ENCODE peak calls at places on chromosomes 2 and 18, in eight cellular contexts. One of them, this sample, is unnamed.

GRCh38 chr2:64056021-64056420 is 36.8 kb upstream of the VPS54 start:
- DNase-seq in GM23338: no peak
- DNase-seq in K562: no peak
- DNase-seq in HepG2: no peak
- DNase-seq in H1: no peak
- DNase-seq in HCT116: no peak
- DNase-seq in endothelial cell of umbilical vein: no peak
- DNase-seq in GM12878: no peak
- DNase-seq in this sample: no peak

GRCh38 chr2:210617732-210618330 is 61.4 kb downstream of the CPS1 start:
- DNase-seq in GM23338: peak; percentile 69
- DNase-seq in K562: peak; percentile 18
- DNase-seq in HepG2: peak; percentile 64
- DNase-seq in H1: no peak
- DNase-seq in HCT116: peak; percentile 12
- DNase-seq in endothelial cell of umbilical vein: peak; percentile 37
- DNase-seq in GM12878: no peak
- DNase-seq in this sample: peak; percentile 81

GRCh38 chr2:10834300-10834699 is 21.7 kb upstream of the PDIA6 start:
- DNase-seq in GM23338: no peak
- DNase-seq in K562: no peak
- DNase-seq in HepG2: no peak
- DNase-seq in H1: no peak
- DNase-seq in HCT116: no peak
- DNase-seq in endothelial cell of umbilical vein: no peak
- DNase-seq in GM12878: no peak
- DNase-seq in this sample: no peak

GRCh38 chr18:69755041-69755440 is 192.6 kb downstream of the CD226 start:
- DNase-seq in GM23338: no peak
- DNase-seq in K562: no peak
- DNase-seq in HepG2: no peak
- DNase-seq in H1: no peak
- DNase-seq in HCT116: no peak
- DNase-seq in endothelial cell of umbilical vein: no peak
- DNase-seq in GM12878: no peak
- DNase-seq in this sample: no peak

GRCh38 chr2:127423476-127423840 is 5.2 kb downstream of the PROC start:
- DNase-seq in GM23338: peak; percentile 53
- DNase-seq in K562: no peak
- DNase-seq in HepG2: no peak
- DNase-seq in H1: no peak
- DNase-seq in HCT116: no peak
- DNase-seq in endothelial cell of umbilical vein: no peak
- DNase-seq in GM12878: no peak
- DNase-seq in this sample: no peak

GRCh38 chr2:199956062-199956380 is 639 bp downstream of the MAIP1 start:
- DNase-seq in GM23338: no peak
- DNase-seq in K562: no peak
- DNase-seq in HepG2: no peak
- DNase-seq in H1: no peak
- DNase-seq in HCT116: no peak
- DNase-seq in endothelial cell of umbilical vein: no peak
- DNase-seq in GM12878: no peak
- DNase-seq in this sample: no peak

GRCh38 chr2:46097714-46098480 is 199.3 kb upstream of the EPAS1 start:
- DNase-seq in GM23338: no peak
- DNase-seq in K562: no peak
- DNase-seq in HepG2: peak; percentile 40
- DNase-seq in H1: no peak
- DNase-seq in HCT116: peak; percentile 24
- DNase-seq in endothelial cell of umbilical vein: peak; percentile 96
- DNase-seq in GM12878: no peak
- DNase-seq in this sample: peak; percentile 28

GRCh38 chr2:40120021-40120420 is 331.9 kb downstream of the SLC8A1 start:
- DNase-seq in GM23338: no peak
- DNase-seq in K562: no peak
- DNase-seq in HepG2: no peak
- DNase-seq in H1: no peak
- DNase-seq in HCT116: no peak
- DNase-seq in endothelial cell of umbilical vein: no peak
- DNase-seq in GM12878: no peak
- DNase-seq in this sample: no peak

DNA sequence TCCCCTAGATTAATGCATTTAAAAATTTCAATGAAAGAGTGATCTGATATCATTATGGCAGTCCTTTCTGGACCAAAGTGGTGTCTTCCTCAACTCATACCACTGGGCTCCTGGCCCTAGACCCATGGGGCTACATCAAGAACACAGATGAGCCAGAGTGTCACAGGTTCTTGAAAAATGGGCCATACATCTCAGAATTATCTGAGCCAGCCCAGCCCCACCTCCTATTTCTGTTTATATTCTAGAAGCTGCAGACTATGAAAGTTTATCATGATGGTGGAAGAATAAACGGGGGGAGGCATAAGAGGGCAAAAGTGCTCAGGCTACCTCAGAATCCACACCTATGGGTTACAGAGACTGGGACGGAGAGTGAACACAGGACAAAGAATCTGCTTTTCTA is 120.6 kb upstream of the TACR1 start:
- DNase-seq in GM23338: no peak
- DNase-seq in K562: no peak
- DNase-seq in HepG2: no peak
- DNase-seq in H1: no peak
- DNase-seq in HCT116: no peak
- DNase-seq in endothelial cell of umbilical vein: no peak
- DNase-seq in GM12878: no peak
- DNase-seq in this sample: no peak
- H3K27ac ChIP-seq in GM23338: no peak overlapping the region
- H3K27ac ChIP-seq in K562: no peak overlapping the region
- H3K27ac ChIP-seq in HepG2: no peak overlapping the region
- H3K27ac ChIP-seq in H1: no peak overlapping the region
- H3K27ac ChIP-seq in HCT116: no peak overlapping the region
- H3K27ac ChIP-seq in endothelial cell of umbilical vein: no peak overlapping the region
- H3K27ac ChIP-seq in GM12878: no peak overlapping the region
- H3K27ac ChIP-seq in this sample: no peak overlapping the region

DNA sequence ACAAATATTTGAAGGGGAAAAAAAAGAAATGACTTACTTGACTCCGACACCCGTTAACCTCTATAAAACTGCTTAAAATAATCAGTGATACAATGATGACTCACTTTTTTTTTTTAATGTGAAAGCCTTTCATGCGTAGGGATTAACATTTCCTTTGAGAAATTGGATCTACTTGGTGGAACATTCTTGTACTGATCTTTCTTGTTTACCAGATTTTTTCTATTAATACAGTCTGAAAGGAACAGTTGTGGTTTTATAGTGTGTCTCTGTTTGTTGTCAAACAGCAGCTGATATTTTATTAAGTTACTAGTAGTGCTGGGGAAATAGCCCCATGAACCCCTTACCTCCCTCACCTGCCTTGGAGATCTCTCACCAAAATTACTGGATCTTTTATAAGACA is 40.2 kb upstream of the NEB start:
- DNase-seq in GM23338: no peak
- DNase-seq in K562: no peak
- DNase-seq in HepG2: no peak
- DNase-seq in H1: no peak
- DNase-seq in HCT116: peak; percentile 13
- DNase-seq in endothelial cell of umbilical vein: peak; percentile 67
- DNase-seq in GM12878: no peak
- DNase-seq in this sample: no peak
- TF ChIP-seq POLR2AphosphoS5 in GM23338: no peak
- TF ChIP-seq POLR2AphosphoS5 in K562: no peak
- TF ChIP-seq POLR2AphosphoS5 in HepG2: no peak
- TF ChIP-seq POLR2AphosphoS5 in H1: no peak
- TF ChIP-seq POLR2AphosphoS5 in HCT116: no peak
- TF ChIP-seq POLR2AphosphoS5 in endothelial cell of umbilical vein: no peak
- TF ChIP-seq POLR2AphosphoS5 in GM12878: no peak
- TF ChIP-seq POLR2AphosphoS5 in this sample: no peak

GRCh38 chr2:101386599-101387150 is 628 bp downstream of the CREG2 start:
- DNase-seq in GM23338: peak; percentile 49
- DNase-seq in K562: no peak
- DNase-seq in HepG2: no peak
- DNase-seq in H1: no peak
- DNase-seq in HCT116: no peak
- DNase-seq in endothelial cell of umbilical vein: no peak
- DNase-seq in GM12878: no peak
- DNase-seq in this sample: no peak
- TF ChIP-seq EZH2 in GM23338: no peak
- TF ChIP-seq EZH2 in K562: no peak
- TF ChIP-seq EZH2 in HepG2: peak; percentile 53
- TF ChIP-seq EZH2 in H1: peak; percentile 58
- TF ChIP-seq EZH2 in HCT116: no peak
- TF ChIP-seq EZH2 in endothelial cell of umbilical vein: no peak
- TF ChIP-seq EZH2 in GM12878: no peak
- TF ChIP-seq EZH2 in this sample: no peak

GRCh38 chr2:120941571-120941970 is 205.9 kb downstream of the GLI2 start:
- DNase-seq in GM23338: no peak
- DNase-seq in K562: no peak
- DNase-seq in HepG2: no peak
- DNase-seq in H1: no peak
- DNase-seq in HCT116: no peak
- DNase-seq in endothelial cell of umbilical vein: no peak
- DNase-seq in GM12878: no peak
- DNase-seq in this sample: no peak
- H3K27ac ChIP-seq in GM23338: no peak overlapping the region
- H3K27ac ChIP-seq in K562: no peak overlapping the region
- H3K27ac ChIP-seq in HepG2: no peak overlapping the region
- H3K27ac ChIP-seq in H1: no peak overlapping the region
- H3K27ac ChIP-seq in HCT116: no peak overlapping the region
- H3K27ac ChIP-seq in endothelial cell of umbilical vein: no peak overlapping the region
- H3K27ac ChIP-seq in GM12878: no peak overlapping the region
- H3K27ac ChIP-seq in this sample: peak overlapping the region; percentile 48

GRCh38 chr18:23229472-23229871 is 94.2 kb downstream of the CABLES1 start:
- DNase-seq in GM23338: no peak
- DNase-seq in K562: no peak
- DNase-seq in HepG2: no peak
- DNase-seq in H1: no peak
- DNase-seq in HCT116: no peak
- DNase-seq in endothelial cell of umbilical vein: no peak
- DNase-seq in GM12878: no peak
- DNase-seq in this sample: peak; percentile 22

GRCh38 chr18:23228102-23229051 is 93.1 kb downstream of the CABLES1 start:
- DNase-seq in GM23338: no peak
- DNase-seq in K562: no peak
- DNase-seq in HepG2: no peak
- DNase-seq in H1: no peak
- DNase-seq in HCT116: no peak
- DNase-seq in endothelial cell of umbilical vein: peak; percentile 65
- DNase-seq in GM12878: peak; percentile 82
- DNase-seq in this sample: no peak

GRCh38 chr18:23231340-23232021 is 96.2 kb downstream of the CABLES1 start:
- DNase-seq in GM23338: no peak
- DNase-seq in K562: no peak
- DNase-seq in HepG2: no peak
- DNase-seq in H1: no peak
- DNase-seq in HCT116: no peak
- DNase-seq in endothelial cell of umbilical vein: peak; percentile 97
- DNase-seq in GM12878: peak; percentile 99
- DNase-seq in this sample: no peak

GRCh38 chr18:23232331-23232730 is 97.0 kb downstream of the CABLES1 start:
- DNase-seq in GM23338: no peak
- DNase-seq in K562: no peak
- DNase-seq in HepG2: no peak
- DNase-seq in H1: no peak
- DNase-seq in HCT116: no peak
- DNase-seq in endothelial cell of umbilical vein: no peak
- DNase-seq in GM12878: peak; percentile 54
- DNase-seq in this sample: no peak

GRCh38 chr18:23230688-23231087 is 95.4 kb downstream of the CABLES1 start:
- DNase-seq in GM23338: no peak
- DNase-seq in K562: no peak
- DNase-seq in HepG2: no peak
- DNase-seq in H1: no peak
- DNase-seq in HCT116: no peak
- DNase-seq in endothelial cell of umbilical vein: no peak
- DNase-seq in GM12878: no peak
- DNase-seq in this sample: no peak
- TF ChIP-seq POLR2AphosphoS5 in GM23338: no peak
- TF ChIP-seq POLR2AphosphoS5 in K562: no peak
- TF ChIP-seq POLR2AphosphoS5 in HepG2: no peak
- TF ChIP-seq POLR2AphosphoS5 in H1: no peak
- TF ChIP-seq POLR2AphosphoS5 in HCT116: no peak
- TF ChIP-seq POLR2AphosphoS5 in endothelial cell of umbilical vein: no peak
- TF ChIP-seq POLR2AphosphoS5 in GM12878: no peak
- TF ChIP-seq POLR2AphosphoS5 in this sample: no peak

DNA sequence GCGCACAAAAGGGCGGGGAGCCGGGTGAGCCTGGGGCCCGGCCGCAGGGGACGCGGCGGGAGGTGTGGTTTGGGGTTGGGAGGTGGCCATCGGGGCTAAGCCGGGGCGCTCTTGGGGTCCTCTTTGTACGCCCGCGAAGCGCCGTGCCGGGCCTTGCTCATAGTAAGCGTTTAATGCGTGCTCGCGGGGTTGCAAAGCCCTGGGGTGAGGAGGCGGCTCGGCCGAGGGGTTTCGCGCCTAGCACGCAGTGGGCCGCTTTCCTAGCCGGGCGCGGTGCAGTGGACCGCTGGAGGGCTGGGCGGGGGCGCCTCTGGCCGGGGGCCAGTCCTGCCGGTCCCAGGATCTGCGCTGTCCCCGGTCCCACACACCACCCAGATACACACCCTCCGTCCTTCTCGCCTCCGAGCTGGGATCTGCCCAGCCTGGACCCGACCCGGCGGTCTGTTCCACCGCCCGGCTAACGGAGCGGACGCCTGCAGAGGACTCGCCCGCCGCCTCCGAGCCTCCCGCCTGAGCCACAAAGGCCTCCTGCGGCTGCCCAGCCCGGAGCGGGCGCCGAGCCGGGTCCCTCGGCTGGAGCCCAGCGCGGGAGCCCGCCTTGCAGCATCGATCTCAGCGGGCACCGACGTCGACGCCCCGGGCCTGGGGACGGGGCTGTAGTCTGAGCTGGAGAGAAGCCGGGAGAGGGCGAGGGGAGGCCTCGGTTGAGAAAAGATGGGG is 564 bp downstream of the DPYSL5 start:
- DNase-seq in GM23338: peak; percentile 50
- DNase-seq in K562: peak; percentile 27
- DNase-seq in HepG2: no peak
- DNase-seq in H1: no peak
- DNase-seq in HCT116: no peak
- DNase-seq in endothelial cell of umbilical vein: no peak
- DNase-seq in GM12878: no peak
- DNase-seq in this sample: no peak
- TF ChIP-seq EZH2 in GM23338: peak; percentile 57
- TF ChIP-seq EZH2 in K562: no peak
- TF ChIP-seq EZH2 in HepG2: peak; percentile 88
- TF ChIP-seq EZH2 in H1: peak; percentile 23
- TF ChIP-seq EZH2 in HCT116: no peak
- TF ChIP-seq EZH2 in endothelial cell of umbilical vein: peak; percentile 91
- TF ChIP-seq EZH2 in GM12878: no peak
- TF ChIP-seq EZH2 in this sample: no peak

DNA sequence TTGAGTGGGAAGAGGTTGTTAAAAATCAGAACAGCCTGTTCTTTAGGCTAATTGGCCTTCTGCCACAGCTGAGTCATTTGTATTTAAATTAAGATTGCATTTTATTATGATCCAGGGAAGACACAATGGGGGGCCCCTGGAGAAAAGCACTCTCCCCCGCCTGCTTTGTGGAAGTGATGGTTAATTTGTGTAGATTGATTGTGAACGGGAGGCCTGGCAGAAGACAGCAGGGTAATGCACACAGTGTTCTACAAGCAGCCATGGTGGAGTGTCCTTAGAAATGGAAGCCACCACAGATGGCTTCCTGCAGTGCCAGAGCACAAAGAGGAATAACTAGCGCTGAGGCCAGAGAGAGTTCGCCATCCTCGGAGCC is 19.6 kb downstream of the RAMP1 start:
- DNase-seq in GM23338: no peak
- DNase-seq in K562: no peak
- DNase-seq in HepG2: no peak
- DNase-seq in H1: no peak
- DNase-seq in HCT116: no peak
- DNase-seq in endothelial cell of umbilical vein: peak; percentile 14
- DNase-seq in GM12878: no peak
- DNase-seq in this sample: peak; percentile 69
- H3K27ac ChIP-seq in GM23338: no peak overlapping the region
- H3K27ac ChIP-seq in K562: no peak overlapping the region
- H3K27ac ChIP-seq in HepG2: no peak overlapping the region
- H3K27ac ChIP-seq in H1: no peak overlapping the region
- H3K27ac ChIP-seq in HCT116: no peak overlapping the region
- H3K27ac ChIP-seq in endothelial cell of umbilical vein: no peak overlapping the region
- H3K27ac ChIP-seq in GM12878: no peak overlapping the region
- H3K27ac ChIP-seq in this sample: peak overlapping the region; percentile 91